ENCODE peak calls at places on chromosomes 4 and X, in seven cellular contexts. N is nephron progenitor cell, I is mesendoderm, T is NCI-H2029 treated with DMSO at 0.1 percent for 48 hours, F is progenitor cell of endocrine pancreas, P is NCI-H1092 treated with DMSO at 0.1 percent for 48 hours, G is caudate nucleus. V is an unnamed sample.
A peak's percentile ranks its signal among the peaks of the same experiment; 100 is the strongest.

GRCh38 chrX:153608821-153609220 is 9.9 kb upstream of the CCNQ start:
- DNase-seq in P (no peak), F (no peak), G (no peak), T (no peak), N (no peak), I (no peak), V (no peak)

GRCh38 chr4:37767546-37767945 is 58.9 kb upstream of the PGM2 start:
- DNase-seq in G (no peak), F (no peak), T (peak; percentile 73), I (no peak), N (no peak), P (peak; percentile 20), V (no peak)

GRCh38 chrX:46209768-46210167 is 335.5 kb downstream of the ZNF674 start:
- DNase-seq in G (no peak), T (no peak), F (no peak), N (no peak), P (no peak), I (peak; percentile 4), V (no peak)

GRCh38 chr4:182648766-182649165 is 268.4 kb downstream of the DCTD start:
- DNase-seq in N (no peak), F (no peak), P (peak; percentile 41), G (no peak), I (no peak), T (no peak), V (no peak)

GRCh38 chr4:81351653-81352455 is 119.9 kb downstream of the RASGEF1B start:
- DNase-seq in P (peak; percentile 66), N (peak; percentile 80), F (peak; percentile 61), I (peak; percentile 82), G (peak; percentile 45), T (peak; percentile 66), V (peak; percentile 63)

GRCh38 chrX:46686003-46686645 is 72.8 kb downstream of the SLC9A7 start:
- DNase-seq in T (no peak), I (peak; percentile 38), N (peak; percentile 38), F (no peak), G (no peak), P (peak; percentile 12), V (no peak)

GRCh38 chr4:167265231-167265630 is 30.9 kb upstream of the SPOCK3 start:
- DNase-seq in G (no peak), T (no peak), I (no peak), N (no peak), F (no peak), P (no peak), V (no peak)

GRCh38 chr4:143558823-143559756 is 45.6 kb downstream of the SMARCA5 start:
- DNase-seq in I (peak; percentile 89), G (peak; percentile 50), F (peak; percentile 42), T (peak; percentile 53), N (peak; percentile 9), P (peak; percentile 89), V (peak; percentile 45)

GRCh38 chrX:1451676-1452496 is 823 bp downstream of the ASMTL start:
- DNase-seq in P (no peak), F (no peak), I (no peak), N (peak; percentile 27), T (no peak), G (no peak), V (no peak)

GRCh38 chrX:123580871-123581270 is 152.0 kb downstream of the THOC2 start:
- DNase-seq in I (no peak), G (no peak), T (no peak), N (no peak), P (no peak), F (no peak), V (no peak)

V was measured in putamen.